ENCODE peak calls at places on chromosomes 3 and 15, in four cellular contexts. V is psoas muscle; B is HCT116; U is CD8-positive, alpha-beta T cell. S is an unnamed sample. For H3K36me3, the result is how much of the 10 kb centered on the place peaks cover.

GRCh38 chr3:15300318-15301078 is 31.9 kb downstream of the SH3BP5 start:
- DNase-seq in V (peak), U (no peak), B (peak), S (peak)

GRCh38 chr3:140905557-140905956 is 36.1 kb upstream of the SLC25A36 start:
- DNase-seq in V (no peak), B (no peak), U (no peak), S (no peak)

GRCh38 chr3:136621628-136622027 is 130.6 kb downstream of the STAG1 start:
- DNase-seq in U (no peak), B (no peak), V (no peak), S (no peak)

GRCh38 chr15:42194502-42194901 is 13.6 kb downstream of the VPS39 start:
- DNase-seq in U (no peak), V (no peak), B (no peak), S (no peak)

GRCh38 chr3:50267280-50267913 is 1.6 kb upstream of the SEMA3B start:
- DNase-seq in B (no peak), U (no peak), V (peak), S (no peak)

GRCh38 chr3:53696401-53697172 is 149.6 kb downstream of the CHDH start:
- DNase-seq in U (no peak), V (no peak), B (no peak), S (no peak)

GRCh38 chr3:147906275-147906674 is 497.1 kb downstream of the ZIC1 start:
- DNase-seq in B (no peak), V (no peak), U (no peak), S (no peak)

GRCh38 chr3:52254608-52255007 is 9.0 kb downstream of the PPM1M start:
- DNase-seq in V (no peak), U (no peak), B (no peak), S (no peak)

GRCh38 chr3:101725192-101725889 is 927 bp downstream of the CEP97 start:
- DNase-seq in U (peak), B (no peak), V (peak), S (no peak)

GRCh38 chr3:16665282-16665741 is 60.1 kb upstream of the DAZL start:
- DNase-seq in V (no peak), U (no peak), B (peak), S (no peak)

GRCh38 chr15:65583701-65584100 is 27.2 kb downstream of the INTS14 start:
- DNase-seq in B (no peak), V (no peak), U (no peak), S (peak)

GRCh38 chr3:128242818-128243601 is 89.7 kb downstream of the EEFSEC start:
- DNase-seq in B (no peak), V (no peak), U (no peak), S (no peak)
- H3K4me3 ChIP-seq in B (no peak), V (no peak), U (no peak), S (no peak)

DNA sequence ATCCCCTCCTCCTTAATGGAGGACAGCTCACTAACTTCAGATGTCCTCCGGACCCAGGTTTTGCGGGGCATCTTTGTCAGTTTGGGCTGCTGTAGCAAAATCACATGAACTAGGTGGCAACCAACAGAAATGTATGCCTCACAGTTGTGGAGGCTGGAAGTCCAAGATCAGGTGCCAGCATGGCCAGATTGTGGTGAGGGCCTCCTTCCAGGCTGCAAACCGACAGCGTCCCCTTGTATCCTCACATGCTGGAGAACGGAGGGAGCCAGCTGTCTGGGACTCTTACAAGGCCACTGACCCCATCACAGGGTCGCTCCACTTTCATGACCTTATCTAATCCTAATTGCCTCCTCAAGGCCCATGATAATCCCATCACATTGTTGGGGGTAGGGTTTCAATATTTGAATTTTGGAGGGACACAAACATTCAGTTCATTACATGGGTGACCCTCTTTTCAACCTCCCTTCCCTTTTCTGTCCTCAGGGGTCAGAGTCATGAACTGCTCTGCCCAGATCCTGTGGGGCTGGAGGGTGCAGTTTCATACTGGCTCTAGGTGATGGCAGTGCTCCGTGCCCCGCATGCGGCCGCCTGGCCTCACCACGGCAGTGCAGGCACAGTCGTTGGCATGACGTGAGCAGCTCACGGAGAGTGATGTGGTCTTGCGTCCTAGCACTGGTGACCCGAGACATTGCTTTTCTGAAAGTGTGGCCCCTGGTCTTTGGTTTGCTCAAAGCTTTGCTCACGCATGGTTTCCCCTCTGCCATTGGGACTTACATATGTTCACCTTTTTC is 58.4 kb downstream of the DNASE1L3 start:
- DNase-seq in B (no peak), V (no peak), U (no peak), S (no peak)
- H3K36me3 ChIP-seq in B (under half), V (under half), U (under half), S (under half)

DNA sequence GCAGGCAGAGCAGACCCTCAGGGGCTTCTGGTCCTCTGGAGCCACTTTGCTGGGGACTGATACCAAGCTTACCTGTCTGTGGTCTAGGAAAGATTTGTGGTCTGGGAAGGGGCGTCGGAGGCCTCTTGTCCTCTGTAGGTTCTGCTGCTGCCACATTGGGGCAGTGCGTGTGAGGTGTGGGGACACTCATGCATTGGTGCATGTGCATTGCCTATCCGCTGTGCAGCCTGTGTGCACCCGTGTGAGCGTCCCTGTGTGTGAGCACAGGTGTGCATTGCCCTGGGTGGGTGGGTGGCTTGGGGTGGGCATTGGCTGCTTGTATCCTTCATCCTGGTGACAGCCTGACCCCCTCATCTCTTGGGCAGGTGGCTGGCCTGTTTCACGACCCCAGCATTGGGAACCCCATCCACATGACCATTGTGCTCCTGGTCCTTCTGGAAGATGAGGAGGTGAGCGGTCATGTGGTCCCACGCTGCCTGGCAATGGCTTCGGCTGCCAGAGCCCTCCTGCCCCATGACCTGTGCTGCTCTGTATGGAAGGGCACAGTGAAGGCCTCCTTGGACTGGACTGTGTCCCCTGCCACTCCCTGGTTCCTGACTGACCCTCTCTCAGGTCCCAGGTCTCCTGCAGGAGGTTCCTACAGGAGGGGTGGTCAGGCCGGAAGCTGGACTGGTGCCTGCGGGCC is 41.5 kb downstream of the SAXO2 start:
- DNase-seq in B (no peak), U (no peak), V (no peak), S (no peak)
- TF ChIP-seq CTCF in B (no peak), U (no peak), V (no peak), S (no peak)

GRCh38 chr15:60478633-60479360 is at the start of gene ICE2:
- DNase-seq in V (peak), U (peak), B (peak), S (peak)
- H3K4me3 ChIP-seq in V (peak), U (peak), B (peak), S (peak)

GRCh38 chr15:41104234-41104633 is 11.8 kb downstream of the INO80 start:
- DNase-seq in U (no peak), B (no peak), V (no peak), S (no peak)

GRCh38 chr15:41102854-41103253 is 13.2 kb downstream of the INO80 start:
- DNase-seq in V (no peak), U (no peak), B (no peak), S (no peak)

GRCh38 chr15:41105348-41106334 is 10.4 kb downstream of the INO80 start:
- DNase-seq in B (no peak), U (no peak), V (no peak), S (no peak)

GRCh38 chr15:41106947-41107346 is 9.1 kb downstream of the INO80 start:
- DNase-seq in V (no peak), U (no peak), B (no peak), S (no peak)
- H3K36me3 ChIP-seq in V (under half), U (under half), B (under half), S (under half)

DNA sequence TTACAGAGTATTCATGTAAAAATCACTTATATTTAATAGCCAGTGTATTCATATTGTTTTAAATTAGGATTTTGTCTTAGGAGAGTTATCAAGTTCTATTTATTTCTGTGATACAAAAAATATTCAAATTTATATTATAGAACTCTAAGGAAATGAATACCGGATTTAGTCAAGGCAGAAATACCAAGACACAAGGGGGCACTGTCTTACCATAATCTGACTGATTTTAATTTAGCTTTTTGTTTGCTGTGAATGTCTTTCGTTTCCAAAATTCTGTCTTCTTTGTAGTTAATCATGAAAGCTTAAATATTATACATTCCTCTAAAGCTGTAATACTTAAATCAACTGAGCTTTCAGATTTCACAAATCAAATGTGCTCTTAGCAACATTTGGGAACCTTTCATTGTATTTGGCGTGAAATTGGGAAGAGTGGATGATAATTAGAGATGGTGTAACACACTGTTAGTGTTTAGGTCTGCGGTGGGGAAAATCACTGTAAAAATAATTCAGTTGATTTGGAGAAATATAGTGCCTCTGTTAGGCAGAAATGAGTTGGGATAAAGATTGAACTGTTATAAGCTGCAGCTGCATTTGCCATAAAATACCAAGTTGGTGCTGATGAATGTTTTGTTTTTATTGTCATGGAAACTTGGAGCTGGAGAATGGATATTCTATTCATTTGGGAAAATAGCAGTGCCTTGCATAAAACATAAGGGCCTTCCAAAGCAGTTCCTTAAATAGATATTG is 228.1 kb downstream of the TCF12 start:
- DNase-seq in B (peak), V (no peak), U (no peak), S (no peak)
- TF ChIP-seq CTCF in B (peak), V (peak), U (peak), S (peak)

DNA sequence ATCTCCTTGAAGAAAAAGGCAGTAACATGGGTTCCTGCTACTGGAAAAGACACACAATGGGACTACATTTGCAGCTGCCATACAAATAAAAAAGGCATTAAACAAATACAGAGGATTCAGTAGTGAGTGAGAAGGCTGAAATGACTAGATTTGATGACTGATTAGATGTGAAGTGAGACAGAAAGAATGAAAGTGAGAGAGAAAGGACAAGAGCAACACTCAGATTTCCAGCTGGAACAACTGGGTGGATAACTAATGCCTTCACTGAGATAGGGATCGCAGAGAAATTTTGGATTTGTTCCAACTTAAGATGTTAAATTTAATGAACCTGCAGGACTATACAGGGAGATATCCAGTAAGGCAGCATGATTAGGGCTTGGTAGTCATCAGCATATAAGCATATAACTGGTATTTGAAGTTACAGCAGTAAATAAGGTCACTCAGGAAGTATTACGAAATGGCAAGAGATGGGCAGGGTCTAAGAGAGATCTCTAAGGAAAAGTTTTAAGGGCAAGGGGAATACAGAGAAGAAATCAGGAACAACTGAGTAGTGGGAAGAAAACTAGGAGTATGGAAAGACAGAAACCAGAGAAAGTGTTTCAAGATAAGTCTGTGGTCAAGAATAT is 8.1 kb downstream of the OSBPL11 start:
- DNase-seq in B (no peak), V (no peak), U (no peak), S (no peak)
- H3K4me3 ChIP-seq in B (no peak), V (no peak), U (no peak), S (no peak)

GRCh38 chr3:66858656-66859381 is 139.3 kb upstream of the KBTBD8 start:
- DNase-seq in B (no peak), U (no peak), V (no peak), S (no peak)

GRCh38 chr3:66854752-66855151 is 143.4 kb upstream of the KBTBD8 start:
- DNase-seq in V (no peak), U (no peak), B (no peak), S (no peak)

GRCh38 chr3:66851894-66852613 is 146.1 kb upstream of the KBTBD8 start:
- DNase-seq in V (no peak), U (no peak), B (no peak), S (no peak)

GRCh38 chr3:66860771-66861170 is 137.3 kb upstream of the KBTBD8 start:
- DNase-seq in V (no peak), B (no peak), U (no peak), S (peak)

DNA sequence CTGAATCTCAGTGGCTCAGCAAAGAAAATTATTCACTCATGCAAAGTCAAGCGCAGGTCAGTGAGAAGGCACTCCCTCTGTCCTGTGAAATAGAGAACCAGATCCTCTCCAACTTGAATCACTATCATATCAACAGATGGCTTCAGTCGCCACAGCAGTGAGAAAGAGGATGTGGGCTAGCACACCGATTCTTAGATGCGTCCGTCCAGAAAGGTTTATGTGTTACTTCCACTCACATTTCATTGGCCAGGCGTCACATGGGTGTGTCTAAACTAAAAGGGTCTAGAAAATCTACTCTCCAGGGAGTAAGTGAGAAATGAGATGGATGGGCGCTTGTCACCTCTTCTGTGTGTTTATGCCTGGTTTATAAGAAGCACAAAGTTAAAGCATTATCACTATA is 141.6 kb upstream of the KBTBD8 start:
- DNase-seq in B (no peak), V (no peak), U (no peak), S (no peak)
- H3K36me3 ChIP-seq in B (under half), V (under half), U (under half), S (under half)

GRCh38 chr3:143358155-143358792 is 238.7 kb downstream of the CHST2 start:
- DNase-seq in U (no peak), B (no peak), V (no peak), S (no peak)
- TF ChIP-seq CTCF in U (no peak), B (no peak), V (no peak), S (no peak)

GRCh38 chr3:197520311-197521276 is 35.2 kb downstream of the BDH1 start:
- DNase-seq in B (no peak), U (no peak), V (no peak), S (peak)
- H3K4me3 ChIP-seq in B (no peak), U (no peak), V (no peak), S (peak)

S was measured in kidney epithelial cell.